ENCODE peak calls at places on chromosomes 6 and 20, in four cellular contexts. One of them, this sample, is unnamed.

GRCh38 chr6:52514514-52514913 is 62.3 kb downstream of the TRAM2 start:
- DNase-seq in GM12878: no peak
- DNase-seq in K562: no peak
- DNase-seq in HepG2: no peak
- DNase-seq in this sample: no peak

GRCh38 chr6:117829594-117830319 is 77.3 kb upstream of the SLC35F1 start:
- DNase-seq in GM12878: no peak
- DNase-seq in K562: no peak
- DNase-seq in HepG2: peak
- DNase-seq in this sample: peak

GRCh38 chr6:53796791-53797190 is 2.0 kb downstream of the LRRC1 start:
- DNase-seq in GM12878: no peak
- DNase-seq in K562: no peak
- DNase-seq in HepG2: no peak
- DNase-seq in this sample: no peak

GRCh38 chr20:59583428-59584277 is 20.7 kb upstream of the PHACTR3 start:
- DNase-seq in GM12878: no peak
- DNase-seq in K562: no peak
- DNase-seq in HepG2: no peak
- DNase-seq in this sample: no peak

GRCh38 chr6:42264852-42265390 is 47.3 kb upstream of the MRPS10 start:
- DNase-seq in GM12878: no peak
- DNase-seq in K562: no peak
- DNase-seq in HepG2: no peak
- DNase-seq in this sample: no peak

GRCh38 chr6:145076110-145076841 is 659.0 kb downstream of the EPM2A start:
- DNase-seq in GM12878: no peak
- DNase-seq in K562: no peak
- DNase-seq in HepG2: no peak
- DNase-seq in this sample: no peak

GRCh38 chr6:136403166-136403980 is 113.7 kb upstream of the BCLAF1 start:
- DNase-seq in GM12878: no peak
- DNase-seq in K562: peak
- DNase-seq in HepG2: no peak
- DNase-seq in this sample: no peak

GRCh38 chr6:148200302-148200701 is 142.3 kb upstream of the SASH1 start:
- DNase-seq in GM12878: no peak
- DNase-seq in K562: no peak
- DNase-seq in HepG2: no peak
- DNase-seq in this sample: no peak

GRCh38 chr6:18997375-18997826 is 610.3 kb downstream of the RNF144B start:
- DNase-seq in GM12878: no peak
- DNase-seq in K562: no peak
- DNase-seq in HepG2: peak
- DNase-seq in this sample: peak

GRCh38 chr6:4489538-4489937 is 286.7 kb upstream of the CDYL start:
- DNase-seq in GM12878: no peak
- DNase-seq in K562: no peak
- DNase-seq in HepG2: no peak
- DNase-seq in this sample: no peak

GRCh38 chr6:27098956-27099355 is 148.5 kb upstream of the PRSS16 start:
- DNase-seq in GM12878: no peak
- DNase-seq in K562: no peak
- DNase-seq in HepG2: no peak
- DNase-seq in this sample: no peak

GRCh38 chr6:27100921-27101320 is 146.6 kb upstream of the PRSS16 start:
- DNase-seq in GM12878: no peak
- DNase-seq in K562: no peak
- DNase-seq in HepG2: no peak
- DNase-seq in this sample: no peak

GRCh38 chr6:27092316-27092692 is 155.2 kb upstream of the PRSS16 start:
- DNase-seq in GM12878: no peak
- DNase-seq in K562: no peak
- DNase-seq in HepG2: no peak
- DNase-seq in this sample: no peak

GRCh38 chr6:27095914-27096313 is 151.6 kb upstream of the PRSS16 start:
- DNase-seq in GM12878: no peak
- DNase-seq in K562: no peak
- DNase-seq in HepG2: no peak
- DNase-seq in this sample: no peak

DNA sequence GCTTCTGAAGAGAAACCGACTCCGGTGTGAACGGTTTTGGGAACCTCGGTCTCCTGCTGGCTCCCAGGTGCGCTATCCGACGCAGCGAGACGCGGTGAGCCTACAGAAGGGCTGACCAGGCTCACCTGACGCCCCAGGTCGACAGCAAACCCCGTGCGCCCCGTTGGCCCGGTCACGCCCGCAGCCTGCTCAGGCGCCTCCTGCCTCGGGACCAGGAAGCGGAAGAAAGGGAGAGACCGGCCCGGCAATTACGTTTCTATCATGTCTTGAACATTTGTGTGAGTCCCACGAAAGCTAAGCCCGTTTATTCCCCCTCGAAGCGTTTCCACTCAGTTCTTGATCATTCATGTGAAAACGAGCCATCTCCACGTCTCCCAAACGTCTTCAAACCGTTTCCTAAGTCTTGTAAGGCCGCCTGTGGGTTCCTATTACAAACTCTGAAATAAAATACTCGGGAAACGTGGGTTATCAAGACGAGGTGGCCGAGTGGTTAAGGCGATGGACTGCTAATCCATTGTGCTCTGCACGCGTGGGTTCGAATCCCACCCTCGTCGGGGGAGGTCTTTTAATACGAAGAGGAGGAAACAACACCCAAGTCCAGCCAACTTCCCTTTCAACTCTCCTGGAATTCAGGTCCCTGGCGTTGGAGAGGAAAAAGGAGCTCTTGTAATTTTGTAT is 150.5 kb upstream of the PRSS16 start:
- DNase-seq in GM12878: no peak
- DNase-seq in K562: no peak
- DNase-seq in HepG2: no peak
- DNase-seq in this sample: peak
- TF ChIP-seq TCF7 in GM12878: no peak
- TF ChIP-seq TCF7 in K562: no peak
- TF ChIP-seq TCF7 in HepG2: no peak
- TF ChIP-seq TCF7 in this sample: no peak

DNA sequence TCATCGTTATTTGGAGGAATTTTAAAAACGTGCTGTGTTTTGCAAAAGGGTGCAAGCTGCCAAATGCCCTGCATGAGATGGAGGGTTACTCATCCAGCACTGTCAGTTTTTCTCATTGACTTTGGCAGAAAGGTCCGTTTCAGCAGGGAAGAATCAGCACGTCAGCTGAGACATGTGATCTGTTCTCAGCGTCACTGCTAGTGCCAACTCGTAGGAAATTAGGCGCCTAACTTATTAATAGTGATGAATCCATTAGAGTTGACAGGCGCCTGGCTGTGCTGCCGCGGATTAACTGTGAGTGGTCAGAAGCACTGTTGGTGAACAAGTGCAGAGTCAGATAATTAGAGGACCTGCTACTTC is 175.5 kb upstream of the FOXQ1 start:
- DNase-seq in GM12878: no peak
- DNase-seq in K562: no peak
- DNase-seq in HepG2: no peak
- DNase-seq in this sample: no peak
- TF ChIP-seq ESRRA in GM12878: no peak
- TF ChIP-seq ESRRA in K562: no peak
- TF ChIP-seq ESRRA in HepG2: no peak
- TF ChIP-seq ESRRA in this sample: no peak

GRCh38 chr6:151391021-151391470 is 313 bp downstream of the ZBTB2 start:
- DNase-seq in GM12878: no peak
- DNase-seq in K562: peak
- DNase-seq in HepG2: peak
- DNase-seq in this sample: peak

GRCh38 chr6:151390276-151391020 is 911 bp downstream of the ZBTB2 start:
- DNase-seq in GM12878: peak
- DNase-seq in K562: peak
- DNase-seq in HepG2: peak
- DNase-seq in this sample: peak

GRCh38 chr6:151388997-151389639 is 2.2 kb downstream of the ZBTB2 start:
- DNase-seq in GM12878: no peak
- DNase-seq in K562: no peak
- DNase-seq in HepG2: no peak
- DNase-seq in this sample: no peak

GRCh38 chr6:151391471-151392428 is at the start of gene ZBTB2:
- DNase-seq in GM12878: no peak
- DNase-seq in K562: peak
- DNase-seq in HepG2: peak
- DNase-seq in this sample: peak

DNA sequence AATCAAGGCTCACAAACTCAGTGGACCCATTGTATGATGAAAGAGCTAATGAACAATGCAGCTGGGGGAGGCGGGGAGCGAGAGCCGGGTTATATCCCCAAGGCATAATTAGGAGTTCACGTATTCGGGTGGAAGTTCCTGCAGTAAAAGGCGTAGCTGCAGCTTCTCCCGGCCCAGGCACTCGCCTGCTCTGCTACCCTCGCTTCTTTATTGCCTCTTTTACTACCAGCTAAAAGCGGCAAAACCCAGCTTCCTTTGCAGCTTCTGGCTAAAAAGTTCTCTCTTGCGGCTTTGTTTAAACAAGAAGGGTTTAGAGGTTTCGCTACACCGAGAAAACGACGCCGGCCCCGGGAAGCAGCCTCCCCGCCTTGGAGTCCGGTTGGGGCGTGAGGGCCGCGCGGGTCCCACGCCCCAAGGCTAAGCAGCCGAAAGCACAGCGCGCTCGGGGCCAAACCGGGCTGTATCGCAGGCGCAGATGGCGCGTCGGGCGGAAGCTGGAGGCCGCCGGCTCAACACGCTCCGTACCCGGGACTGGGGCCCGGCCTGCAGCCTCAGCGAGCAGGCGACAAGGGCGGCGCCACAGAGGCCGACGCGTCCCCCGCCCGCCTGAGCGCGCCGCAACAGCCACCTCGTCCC is 1.6 kb downstream of the ZBTB2 start:
- DNase-seq in GM12878: no peak
- DNase-seq in K562: peak
- DNase-seq in HepG2: peak
- DNase-seq in this sample: peak
- TF ChIP-seq TCF7 in GM12878: no peak
- TF ChIP-seq TCF7 in K562: no peak
- TF ChIP-seq TCF7 in HepG2: no peak
- TF ChIP-seq TCF7 in this sample: peak

GRCh38 chr6:162385980-162386379 is 341.6 kb downstream of the PRKN start:
- DNase-seq in GM12878: no peak
- DNase-seq in K562: no peak
- DNase-seq in HepG2: no peak
- DNase-seq in this sample: no peak

GRCh38 chr6:162389353-162390085 is 338.0 kb downstream of the PRKN start:
- DNase-seq in GM12878: no peak
- DNase-seq in K562: no peak
- DNase-seq in HepG2: no peak
- DNase-seq in this sample: no peak

GRCh38 chr6:162388383-162388777 is 339.2 kb downstream of the PRKN start:
- DNase-seq in GM12878: no peak
- DNase-seq in K562: no peak
- DNase-seq in HepG2: no peak
- DNase-seq in this sample: no peak

GRCh38 chr6:162387723-162388382 is 339.7 kb downstream of the PRKN start:
- DNase-seq in GM12878: no peak
- DNase-seq in K562: no peak
- DNase-seq in HepG2: no peak
- DNase-seq in this sample: no peak
- TF ChIP-seq ESRRA in GM12878: no peak
- TF ChIP-seq ESRRA in K562: no peak
- TF ChIP-seq ESRRA in HepG2: no peak
- TF ChIP-seq ESRRA in this sample: no peak

GRCh38 chr6:169955796-169956493 is 204.5 kb downstream of the ERMARD start:
- DNase-seq in GM12878: no peak
- DNase-seq in K562: no peak
- DNase-seq in HepG2: no peak
- DNase-seq in this sample: no peak

GRCh38 chr6:169958510-169958909 is 207.1 kb downstream of the ERMARD start:
- DNase-seq in GM12878: no peak
- DNase-seq in K562: no peak
- DNase-seq in HepG2: no peak
- DNase-seq in this sample: no peak

GRCh38 chr6:169956580-169956979 is 205.2 kb downstream of the ERMARD start:
- DNase-seq in GM12878: no peak
- DNase-seq in K562: no peak
- DNase-seq in HepG2: no peak
- DNase-seq in this sample: no peak

GRCh38 chr6:169959129-169960002 is 207.9 kb downstream of the ERMARD start:
- DNase-seq in GM12878: no peak
- DNase-seq in K562: no peak
- DNase-seq in HepG2: no peak
- DNase-seq in this sample: no peak

GRCh38 chr6:169957351-169957963 is 206.0 kb downstream of the ERMARD start:
- DNase-seq in GM12878: no peak
- DNase-seq in K562: no peak
- DNase-seq in HepG2: no peak
- DNase-seq in this sample: no peak
- TF ChIP-seq TCF7 in GM12878: no peak
- TF ChIP-seq TCF7 in K562: no peak
- TF ChIP-seq TCF7 in HepG2: no peak
- TF ChIP-seq TCF7 in this sample: no peak

DNA sequence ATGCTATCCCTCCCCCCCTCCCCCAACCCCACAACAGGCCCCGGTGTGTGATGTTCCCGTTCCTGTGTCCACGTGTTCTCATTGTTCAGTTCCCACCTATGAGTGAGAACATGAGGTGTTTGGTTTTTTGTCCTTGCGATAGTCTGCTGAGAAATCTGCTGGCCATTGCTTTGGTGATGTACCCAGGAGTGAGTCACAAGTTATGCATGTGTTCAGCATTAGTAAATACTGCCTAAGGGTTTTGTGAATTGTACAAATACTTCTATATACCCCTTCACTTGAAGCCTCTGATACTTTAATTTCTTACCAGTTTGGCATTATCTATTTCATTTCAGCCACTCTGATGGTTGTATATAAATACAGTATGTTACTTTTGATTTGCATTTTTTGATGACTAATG is 711.3 kb upstream of the GJE1 start:
- DNase-seq in GM12878: no peak
- DNase-seq in K562: no peak
- DNase-seq in HepG2: no peak
- DNase-seq in this sample: no peak
- TF ChIP-seq ESRRA in GM12878: no peak
- TF ChIP-seq ESRRA in K562: no peak
- TF ChIP-seq ESRRA in HepG2: no peak
- TF ChIP-seq ESRRA in this sample: no peak

DNA sequence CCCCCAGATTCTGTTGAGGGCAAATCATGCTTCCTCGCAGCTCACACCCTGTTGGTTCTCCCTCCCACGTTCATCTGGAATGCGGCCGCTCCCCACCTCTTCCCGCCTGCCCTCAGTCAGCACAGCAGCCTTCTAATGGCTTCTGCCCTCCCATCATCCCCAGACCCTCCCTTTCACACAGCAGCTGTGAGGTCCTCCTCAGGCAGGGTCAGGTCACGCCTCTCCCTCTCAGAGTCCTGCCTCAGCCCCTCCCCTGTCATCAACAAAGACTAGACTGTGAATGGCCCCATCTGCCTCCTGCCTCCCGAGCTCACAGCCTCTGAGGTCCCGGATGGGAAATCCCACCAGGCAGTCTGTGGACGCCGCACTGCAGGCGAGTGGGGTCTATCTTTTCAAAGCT is 7.9 kb upstream of the BHLHE23 start:
- DNase-seq in GM12878: no peak
- DNase-seq in K562: no peak
- DNase-seq in HepG2: no peak
- DNase-seq in this sample: peak
- TF ChIP-seq TCF7 in GM12878: no peak
- TF ChIP-seq TCF7 in K562: no peak
- TF ChIP-seq TCF7 in HepG2: no peak
- TF ChIP-seq TCF7 in this sample: no peak

GRCh38 chr6:1767481-1768246 is 157.9 kb downstream of the FOXC1 start:
- DNase-seq in GM12878: no peak
- DNase-seq in K562: no peak
- DNase-seq in HepG2: no peak
- DNase-seq in this sample: no peak
- TF ChIP-seq ESRRA in GM12878: no peak
- TF ChIP-seq ESRRA in K562: no peak
- TF ChIP-seq ESRRA in HepG2: no peak
- TF ChIP-seq ESRRA in this sample: no peak

This sample was measured in WTC11.